ENCODE peak calls at places on chromosomes 6 and 20, in five cellular contexts. One of them, this sample, is unnamed.

GRCh38 chr6:125751334-125751916 is 2.0 kb downstream of the HEY2 start:
- DNase-seq in left cardiac atrium: no peak
- DNase-seq in CD4-positive, alpha-beta T cell: no peak
- DNase-seq in kidney tubule cell: no peak
- DNase-seq in neural progenitor cell: no peak
- DNase-seq in this sample: no peak

GRCh38 chr20:48129319-48129973 is 344.2 kb upstream of the SULF2 start:
- DNase-seq in kidney tubule cell: no peak
- DNase-seq in left cardiac atrium: no peak
- DNase-seq in CD4-positive, alpha-beta T cell: no peak
- DNase-seq in neural progenitor cell: peak
- DNase-seq in this sample: no peak

GRCh38 chr6:55399331-55399730 is 72.1 kb downstream of the GFRAL start:
- DNase-seq in CD4-positive, alpha-beta T cell: no peak
- DNase-seq in neural progenitor cell: no peak
- DNase-seq in kidney tubule cell: no peak
- DNase-seq in left cardiac atrium: no peak
- DNase-seq in this sample: no peak

GRCh38 chr6:37965964-37966676 is 146.6 kb downstream of the ZFAND3 start:
- DNase-seq in kidney tubule cell: peak
- DNase-seq in neural progenitor cell: no peak
- DNase-seq in left cardiac atrium: no peak
- DNase-seq in CD4-positive, alpha-beta T cell: no peak
- DNase-seq in this sample: no peak

GRCh38 chr6:138795809-138796469 is at the start of gene ECT2L:
- DNase-seq in neural progenitor cell: peak
- DNase-seq in CD4-positive, alpha-beta T cell: no peak
- DNase-seq in left cardiac atrium: peak
- DNase-seq in kidney tubule cell: peak
- DNase-seq in this sample: no peak

GRCh38 chr6:98653171-98653570 is 181.2 kb upstream of the POU3F2 start:
- DNase-seq in neural progenitor cell: no peak
- DNase-seq in left cardiac atrium: no peak
- DNase-seq in CD4-positive, alpha-beta T cell: no peak
- DNase-seq in kidney tubule cell: peak
- DNase-seq in this sample: no peak

GRCh38 chr6:18990313-18990978 is 603.3 kb downstream of the RNF144B start:
- DNase-seq in neural progenitor cell: peak
- DNase-seq in kidney tubule cell: peak
- DNase-seq in left cardiac atrium: peak
- DNase-seq in CD4-positive, alpha-beta T cell: no peak
- DNase-seq in this sample: no peak

GRCh38 chr6:13248053-13248452 is 80.3 kb downstream of the TBC1D7 start:
- DNase-seq in kidney tubule cell: no peak
- DNase-seq in neural progenitor cell: peak
- DNase-seq in CD4-positive, alpha-beta T cell: no peak
- DNase-seq in left cardiac atrium: no peak
- DNase-seq in this sample: no peak

GRCh38 chr6:154538664-154539235 is 28.3 kb upstream of the CNKSR3 start:
- DNase-seq in CD4-positive, alpha-beta T cell: no peak
- DNase-seq in neural progenitor cell: no peak
- DNase-seq in left cardiac atrium: no peak
- DNase-seq in kidney tubule cell: no peak
- DNase-seq in this sample: no peak

GRCh38 chr20:22333885-22334545 is 250.4 kb downstream of the FOXA2 start:
- DNase-seq in left cardiac atrium: peak
- DNase-seq in kidney tubule cell: peak
- DNase-seq in CD4-positive, alpha-beta T cell: no peak
- DNase-seq in neural progenitor cell: peak
- DNase-seq in this sample: no peak

GRCh38 chr6:104418125-104418524 is 441.6 kb downstream of the HACE1 start:
- DNase-seq in CD4-positive, alpha-beta T cell: no peak
- DNase-seq in neural progenitor cell: no peak
- DNase-seq in left cardiac atrium: no peak
- DNase-seq in kidney tubule cell: no peak
- DNase-seq in this sample: no peak

GRCh38 chr20:63696628-63697356 is at the start of gene TNFRSF6B:
- DNase-seq in neural progenitor cell: no peak
- DNase-seq in left cardiac atrium: peak
- DNase-seq in CD4-positive, alpha-beta T cell: no peak
- DNase-seq in kidney tubule cell: no peak
- DNase-seq in this sample: no peak

GRCh38 chr6:16483315-16483875 is 245.0 kb downstream of the GMPR start:
- DNase-seq in neural progenitor cell: no peak
- DNase-seq in CD4-positive, alpha-beta T cell: no peak
- DNase-seq in left cardiac atrium: no peak
- DNase-seq in kidney tubule cell: no peak
- DNase-seq in this sample: no peak

GRCh38 chr20:6654490-6655247 is 112.8 kb upstream of the BMP2 start:
- DNase-seq in CD4-positive, alpha-beta T cell: no peak
- DNase-seq in neural progenitor cell: no peak
- DNase-seq in left cardiac atrium: no peak
- DNase-seq in kidney tubule cell: peak
- DNase-seq in this sample: no peak

GRCh38 chr20:12199703-12200102 is 282.0 kb downstream of the BTBD3 start:
- DNase-seq in CD4-positive, alpha-beta T cell: no peak
- DNase-seq in kidney tubule cell: no peak
- DNase-seq in neural progenitor cell: no peak
- DNase-seq in left cardiac atrium: no peak
- DNase-seq in this sample: no peak

GRCh38 chr6:158072083-158072721 is 90.5 kb downstream of the SYNJ2 start:
- DNase-seq in neural progenitor cell: peak
- DNase-seq in kidney tubule cell: peak
- DNase-seq in CD4-positive, alpha-beta T cell: peak
- DNase-seq in left cardiac atrium: peak
- DNase-seq in this sample: peak

GRCh38 chr20:60695223-60695622 is 556.8 kb upstream of the CDH4 start:
- DNase-seq in kidney tubule cell: peak
- DNase-seq in neural progenitor cell: no peak
- DNase-seq in left cardiac atrium: no peak
- DNase-seq in CD4-positive, alpha-beta T cell: no peak
- DNase-seq in this sample: no peak

GRCh38 chr6:170225852-170226417 is 64.9 kb downstream of the DLL1 start:
- DNase-seq in CD4-positive, alpha-beta T cell: no peak
- DNase-seq in neural progenitor cell: no peak
- DNase-seq in left cardiac atrium: no peak
- DNase-seq in kidney tubule cell: no peak
- DNase-seq in this sample: no peak

GRCh38 chr6:4930025-4930692 is 73.7 kb downstream of the RPP40 start:
- DNase-seq in kidney tubule cell: no peak
- DNase-seq in CD4-positive, alpha-beta T cell: no peak
- DNase-seq in neural progenitor cell: no peak
- DNase-seq in left cardiac atrium: no peak
- DNase-seq in this sample: no peak

GRCh38 chr6:105326838-105327745 is 75.8 kb downstream of the PREP start:
- DNase-seq in left cardiac atrium: no peak
- DNase-seq in CD4-positive, alpha-beta T cell: no peak
- DNase-seq in neural progenitor cell: no peak
- DNase-seq in kidney tubule cell: peak
- DNase-seq in this sample: no peak

GRCh38 chr20:9021699-9022098 is 47.2 kb upstream of the PLCB4 start:
- DNase-seq in kidney tubule cell: peak
- DNase-seq in CD4-positive, alpha-beta T cell: no peak
- DNase-seq in left cardiac atrium: no peak
- DNase-seq in neural progenitor cell: no peak
- DNase-seq in this sample: no peak

GRCh38 chr6:46287681-46288080 is 116.9 kb upstream of the ENPP5 start:
- DNase-seq in neural progenitor cell: no peak
- DNase-seq in CD4-positive, alpha-beta T cell: no peak
- DNase-seq in left cardiac atrium: no peak
- DNase-seq in kidney tubule cell: no peak
- DNase-seq in this sample: no peak

GRCh38 chr6:20873425-20874190 is 339.4 kb downstream of the CDKAL1 start:
- DNase-seq in CD4-positive, alpha-beta T cell: no peak
- DNase-seq in neural progenitor cell: peak
- DNase-seq in left cardiac atrium: no peak
- DNase-seq in kidney tubule cell: peak
- DNase-seq in this sample: no peak

GRCh38 chr6:45557454-45557853 is 179.7 kb upstream of the SUPT3H start:
- DNase-seq in kidney tubule cell: no peak
- DNase-seq in CD4-positive, alpha-beta T cell: no peak
- DNase-seq in left cardiac atrium: no peak
- DNase-seq in neural progenitor cell: no peak
- DNase-seq in this sample: no peak

GRCh38 chr6:751765-752164 is 58.8 kb upstream of the EXOC2 start:
- DNase-seq in neural progenitor cell: no peak
- DNase-seq in left cardiac atrium: no peak
- DNase-seq in CD4-positive, alpha-beta T cell: no peak
- DNase-seq in kidney tubule cell: no peak
- DNase-seq in this sample: no peak

This sample was measured in activated B cell treated with CpG ODN at 0.5 μM for 24 hours.